ENCODE peak calls at places on chromosome 22, in ten cellular contexts. One of them, this sample, is unnamed.

GRCh38 chr22:30922151-30922611 is 46.4 kb downstream of the MORC2 start:
- DNase-seq in transverse colon: peak
- DNase-seq in endothelial cell of umbilical vein: peak
- DNase-seq in spleen: peak
- DNase-seq in prostate gland: peak
- DNase-seq in HCT116: no peak
- DNase-seq in H1: no peak
- DNase-seq in sigmoid colon: peak
- DNase-seq in GM23338: peak
- DNase-seq in stomach: peak
- DNase-seq in this sample: no peak

GRCh38 chr22:31442768-31443489 is 43.5 kb downstream of the DRG1 start:
- DNase-seq in H1: no peak
- DNase-seq in endothelial cell of umbilical vein: no peak
- DNase-seq in HCT116: no peak
- DNase-seq in transverse colon: no peak
- DNase-seq in sigmoid colon: no peak
- DNase-seq in stomach: no peak
- DNase-seq in GM23338: peak
- DNase-seq in spleen: no peak
- DNase-seq in prostate gland: no peak
- DNase-seq in this sample: no peak

GRCh38 chr22:48892571-48893287 is 934.9 kb downstream of the BRD1 start:
- DNase-seq in prostate gland: no peak
- DNase-seq in stomach: no peak
- DNase-seq in spleen: no peak
- DNase-seq in GM23338: no peak
- DNase-seq in HCT116: no peak
- DNase-seq in sigmoid colon: no peak
- DNase-seq in H1: no peak
- DNase-seq in transverse colon: no peak
- DNase-seq in endothelial cell of umbilical vein: no peak
- DNase-seq in this sample: no peak

GRCh38 chr22:44143117-44143495 is 37.6 kb upstream of the PARVG start:
- DNase-seq in HCT116: no peak
- DNase-seq in GM23338: no peak
- DNase-seq in transverse colon: peak
- DNase-seq in stomach: no peak
- DNase-seq in sigmoid colon: peak
- DNase-seq in spleen: no peak
- DNase-seq in H1: no peak
- DNase-seq in endothelial cell of umbilical vein: no peak
- DNase-seq in prostate gland: no peak
- DNase-seq in this sample: no peak

GRCh38 chr22:19143967-19144400 is 467 bp downstream of the ESS2 start:
- DNase-seq in endothelial cell of umbilical vein: no peak
- DNase-seq in HCT116: no peak
- DNase-seq in H1: no peak
- DNase-seq in stomach: no peak
- DNase-seq in prostate gland: no peak
- DNase-seq in GM23338: no peak
- DNase-seq in spleen: peak
- DNase-seq in sigmoid colon: no peak
- DNase-seq in transverse colon: no peak
- DNase-seq in this sample: no peak

GRCh38 chr22:31637938-31638618 is 23.9 kb downstream of the PISD start:
- DNase-seq in stomach: no peak
- DNase-seq in endothelial cell of umbilical vein: peak
- DNase-seq in spleen: peak
- DNase-seq in sigmoid colon: no peak
- DNase-seq in prostate gland: no peak
- DNase-seq in HCT116: no peak
- DNase-seq in H1: no peak
- DNase-seq in transverse colon: peak
- DNase-seq in GM23338: no peak
- DNase-seq in this sample: no peak

GRCh38 chr22:44023404-44024287 is 456 bp upstream of the PARVB start:
- DNase-seq in transverse colon: peak
- DNase-seq in H1: peak
- DNase-seq in stomach: peak
- DNase-seq in HCT116: no peak
- DNase-seq in endothelial cell of umbilical vein: peak
- DNase-seq in sigmoid colon: no peak
- DNase-seq in spleen: peak
- DNase-seq in GM23338: peak
- DNase-seq in prostate gland: no peak
- DNase-seq in this sample: no peak

GRCh38 chr22:44972363-44973083 is 37.3 kb downstream of the PHF21B start:
- DNase-seq in stomach: no peak
- DNase-seq in transverse colon: peak
- DNase-seq in prostate gland: peak
- DNase-seq in GM23338: no peak
- DNase-seq in sigmoid colon: no peak
- DNase-seq in H1: no peak
- DNase-seq in endothelial cell of umbilical vein: no peak
- DNase-seq in spleen: no peak
- DNase-seq in HCT116: no peak
- DNase-seq in this sample: no peak

GRCh38 chr22:42473484-42474193 is 41.4 kb upstream of the NFAM1 start:
- DNase-seq in GM23338: peak
- DNase-seq in stomach: no peak
- DNase-seq in HCT116: peak
- DNase-seq in prostate gland: peak
- DNase-seq in transverse colon: no peak
- DNase-seq in endothelial cell of umbilical vein: peak
- DNase-seq in H1: no peak
- DNase-seq in spleen: no peak
- DNase-seq in sigmoid colon: no peak
- DNase-seq in this sample: peak

GRCh38 chr22:18985761-18986160 is 49.7 kb upstream of the PRODH start:
- DNase-seq in sigmoid colon: peak
- DNase-seq in prostate gland: no peak
- DNase-seq in GM23338: no peak
- DNase-seq in endothelial cell of umbilical vein: no peak
- DNase-seq in HCT116: no peak
- DNase-seq in H1: no peak
- DNase-seq in transverse colon: no peak
- DNase-seq in stomach: no peak
- DNase-seq in spleen: no peak
- DNase-seq in this sample: no peak

DNA sequence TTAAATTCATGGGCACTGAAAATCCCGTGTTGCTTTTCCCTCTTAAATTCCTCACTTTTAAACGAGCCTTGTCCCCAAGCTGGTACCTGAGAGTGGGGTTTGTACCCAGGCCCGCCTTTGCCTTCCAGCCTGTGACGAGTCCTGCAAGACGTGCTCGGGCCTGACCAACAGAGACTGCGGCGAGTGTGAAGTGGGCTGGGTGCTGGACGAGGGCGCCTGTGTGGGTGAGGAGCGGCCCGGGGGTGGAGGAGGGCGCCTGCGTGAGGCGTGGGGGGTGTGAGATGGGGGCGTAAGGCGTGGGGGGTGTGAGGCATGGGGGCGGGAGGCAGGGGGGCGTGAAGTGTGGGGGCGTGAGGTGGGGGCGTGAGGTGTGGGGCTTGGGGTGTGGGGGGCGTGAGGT is 4.0 kb downstream of the CRELD2 start:
- DNase-seq in spleen: peak
- DNase-seq in sigmoid colon: no peak
- DNase-seq in prostate gland: no peak
- DNase-seq in endothelial cell of umbilical vein: no peak
- DNase-seq in transverse colon: no peak
- DNase-seq in HCT116: no peak
- DNase-seq in stomach: no peak
- DNase-seq in H1: no peak
- DNase-seq in GM23338: no peak
- DNase-seq in this sample: no peak
- H3K27ac ChIP-seq in spleen: no peak
- H3K27ac ChIP-seq in sigmoid colon: no peak
- H3K27ac ChIP-seq in prostate gland: no peak
- H3K27ac ChIP-seq in endothelial cell of umbilical vein: no peak
- H3K27ac ChIP-seq in transverse colon: no peak
- H3K27ac ChIP-seq in HCT116: no peak
- H3K27ac ChIP-seq in stomach: no peak
- H3K27ac ChIP-seq in H1: no peak
- H3K27ac ChIP-seq in GM23338: no peak
- H3K27ac ChIP-seq in this sample: no peak

DNA sequence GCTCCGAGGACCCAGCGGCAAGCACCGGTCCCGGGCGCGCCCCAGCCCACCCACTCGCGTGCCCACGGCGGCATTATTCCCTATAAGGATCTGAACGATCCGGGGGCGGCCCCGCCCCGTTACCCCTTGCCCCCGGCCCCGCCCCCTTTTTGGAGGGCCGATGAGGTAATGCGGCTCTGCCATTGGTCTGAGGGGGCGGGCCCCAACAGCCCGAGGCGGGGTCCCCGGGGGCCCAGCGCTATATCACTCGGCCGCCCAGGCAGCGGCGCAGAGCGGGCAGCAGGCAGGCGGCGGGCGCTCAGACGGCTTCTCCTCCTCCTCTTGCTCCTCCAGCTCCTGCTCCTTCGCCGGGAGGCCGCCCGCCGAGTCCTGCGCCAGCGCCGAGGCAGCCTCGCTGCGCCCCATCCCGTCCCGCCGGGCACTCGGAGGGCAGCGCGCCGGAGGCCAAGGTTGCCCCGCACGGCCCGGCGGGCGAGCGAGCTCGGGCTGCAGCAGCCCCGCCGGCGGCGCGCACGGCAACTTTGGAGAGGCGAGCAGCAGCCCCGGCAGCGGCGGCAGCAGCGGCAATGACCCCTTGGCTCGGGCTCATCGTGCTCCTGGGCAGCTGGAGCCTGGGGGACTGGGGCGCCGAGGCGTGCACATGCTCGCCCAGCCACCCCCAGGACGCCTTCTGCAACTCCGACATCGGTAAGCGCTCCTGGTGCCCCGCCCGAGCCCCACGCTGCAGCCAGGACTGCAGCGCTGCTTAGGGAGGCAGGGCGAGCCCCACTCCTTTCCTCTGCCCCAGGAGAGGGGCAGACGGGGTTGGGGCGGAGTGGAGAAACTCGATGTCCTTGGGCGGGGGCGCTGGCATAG is at the start of gene TIMP3:
- DNase-seq in stomach: peak
- DNase-seq in sigmoid colon: peak
- DNase-seq in spleen: peak
- DNase-seq in transverse colon: peak
- DNase-seq in GM23338: peak
- DNase-seq in prostate gland: peak
- DNase-seq in H1: peak
- DNase-seq in HCT116: no peak
- DNase-seq in endothelial cell of umbilical vein: no peak
- DNase-seq in this sample: no peak
- TF ChIP-seq POLR2AphosphoS5 in stomach: peak
- TF ChIP-seq POLR2AphosphoS5 in sigmoid colon: peak
- TF ChIP-seq POLR2AphosphoS5 in spleen: peak
- TF ChIP-seq POLR2AphosphoS5 in transverse colon: peak
- TF ChIP-seq POLR2AphosphoS5 in GM23338: peak
- TF ChIP-seq POLR2AphosphoS5 in prostate gland: peak
- TF ChIP-seq POLR2AphosphoS5 in H1: peak
- TF ChIP-seq POLR2AphosphoS5 in HCT116: no peak
- TF ChIP-seq POLR2AphosphoS5 in endothelial cell of umbilical vein: no peak
- TF ChIP-seq POLR2AphosphoS5 in this sample: no peak

GRCh38 chr22:38782402-38783094 is 11.4 kb downstream of the DNAL4 start:
- DNase-seq in GM23338: no peak
- DNase-seq in stomach: no peak
- DNase-seq in endothelial cell of umbilical vein: no peak
- DNase-seq in spleen: no peak
- DNase-seq in transverse colon: no peak
- DNase-seq in sigmoid colon: no peak
- DNase-seq in prostate gland: no peak
- DNase-seq in H1: no peak
- DNase-seq in HCT116: no peak
- DNase-seq in this sample: peak

GRCh38 chr22:38784035-38784434 is 9.9 kb downstream of the DNAL4 start:
- DNase-seq in H1: no peak
- DNase-seq in sigmoid colon: no peak
- DNase-seq in stomach: no peak
- DNase-seq in prostate gland: no peak
- DNase-seq in transverse colon: no peak
- DNase-seq in HCT116: no peak
- DNase-seq in spleen: no peak
- DNase-seq in endothelial cell of umbilical vein: no peak
- DNase-seq in GM23338: no peak
- DNase-seq in this sample: no peak

GRCh38 chr22:38786631-38787030 is 7.3 kb downstream of the DNAL4 start:
- DNase-seq in GM23338: no peak
- DNase-seq in endothelial cell of umbilical vein: no peak
- DNase-seq in HCT116: no peak
- DNase-seq in H1: no peak
- DNase-seq in transverse colon: no peak
- DNase-seq in spleen: no peak
- DNase-seq in sigmoid colon: no peak
- DNase-seq in prostate gland: no peak
- DNase-seq in stomach: no peak
- DNase-seq in this sample: no peak

GRCh38 chr22:38781033-38781432 is 12.9 kb downstream of the DNAL4 start:
- DNase-seq in transverse colon: no peak
- DNase-seq in endothelial cell of umbilical vein: no peak
- DNase-seq in HCT116: no peak
- DNase-seq in spleen: no peak
- DNase-seq in stomach: no peak
- DNase-seq in H1: no peak
- DNase-seq in GM23338: no peak
- DNase-seq in sigmoid colon: no peak
- DNase-seq in prostate gland: no peak
- DNase-seq in this sample: no peak

DNA sequence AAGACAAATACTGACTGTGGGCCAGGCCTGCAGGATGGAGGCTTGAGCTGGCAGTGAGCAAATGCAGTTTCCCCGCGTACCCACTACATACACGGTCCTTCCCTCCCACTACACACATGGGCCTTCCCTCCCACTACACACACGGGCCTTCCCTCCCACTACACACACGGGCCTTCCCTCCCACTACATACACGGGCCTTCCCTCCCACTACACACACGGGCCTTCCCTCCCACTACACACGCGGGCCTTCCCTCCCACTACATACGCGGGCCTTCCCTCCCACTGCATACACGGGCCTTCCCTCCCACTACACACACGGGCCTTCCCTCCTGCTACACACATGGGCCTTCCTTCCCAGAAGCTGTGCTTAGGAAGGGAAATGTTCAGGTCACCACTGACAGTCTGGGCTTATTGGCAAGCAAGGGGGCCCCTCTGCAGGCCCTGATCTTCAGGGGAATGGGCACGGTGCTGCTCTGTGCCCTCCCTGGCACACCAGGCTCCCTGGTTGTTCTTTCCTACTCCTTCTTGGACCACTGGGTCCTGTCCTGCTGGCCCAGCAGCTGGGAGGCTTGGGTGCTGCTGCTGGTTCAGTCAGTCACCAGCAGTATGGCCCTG is 10.7 kb downstream of the DNAL4 start:
- DNase-seq in sigmoid colon: no peak
- DNase-seq in stomach: no peak
- DNase-seq in H1: no peak
- DNase-seq in prostate gland: no peak
- DNase-seq in GM23338: no peak
- DNase-seq in endothelial cell of umbilical vein: no peak
- DNase-seq in HCT116: no peak
- DNase-seq in transverse colon: no peak
- DNase-seq in spleen: no peak
- DNase-seq in this sample: no peak
- H3K27ac ChIP-seq in sigmoid colon: no peak
- H3K27ac ChIP-seq in stomach: no peak
- H3K27ac ChIP-seq in H1: no peak
- H3K27ac ChIP-seq in prostate gland: no peak
- H3K27ac ChIP-seq in GM23338: no peak
- H3K27ac ChIP-seq in endothelial cell of umbilical vein: no peak
- H3K27ac ChIP-seq in HCT116: no peak
- H3K27ac ChIP-seq in transverse colon: no peak
- H3K27ac ChIP-seq in spleen: no peak
- H3K27ac ChIP-seq in this sample: no peak

GRCh38 chr22:17779286-17780115 is 5.2 kb upstream of the BID start:
- DNase-seq in sigmoid colon: no peak
- DNase-seq in stomach: no peak
- DNase-seq in endothelial cell of umbilical vein: no peak
- DNase-seq in H1: no peak
- DNase-seq in GM23338: no peak
- DNase-seq in transverse colon: no peak
- DNase-seq in HCT116: no peak
- DNase-seq in prostate gland: no peak
- DNase-seq in spleen: peak
- DNase-seq in this sample: no peak
- TF ChIP-seq POLR2AphosphoS5 in sigmoid colon: no peak
- TF ChIP-seq POLR2AphosphoS5 in stomach: no peak
- TF ChIP-seq POLR2AphosphoS5 in endothelial cell of umbilical vein: no peak
- TF ChIP-seq POLR2AphosphoS5 in H1: no peak
- TF ChIP-seq POLR2AphosphoS5 in GM23338: no peak
- TF ChIP-seq POLR2AphosphoS5 in transverse colon: no peak
- TF ChIP-seq POLR2AphosphoS5 in HCT116: no peak
- TF ChIP-seq POLR2AphosphoS5 in prostate gland: no peak
- TF ChIP-seq POLR2AphosphoS5 in spleen: no peak
- TF ChIP-seq POLR2AphosphoS5 in this sample: no peak

This sample was measured in HL-60.